ENCODE peak calls at places on chromosomes 11 and 22, in six cellular contexts. N is CD8-positive, alpha-beta memory T cell; X is thoracic aorta; W is EH; P is AG09309; Q is CD8-positive, alpha-beta T cell. L is an unnamed sample.

GRCh38 chr11:70454197-70454767 is 56.0 kb downstream of the CTTN start:
- DNase-seq in N (no peak), X (no peak), W (no peak), P (no peak), Q (no peak), L (peak; percentile 11)

GRCh38 chr11:75873417-75874148 is 58.6 kb downstream of the UVRAG start:
- DNase-seq in N (no peak), X (no peak), W (no peak), P (no peak), Q (no peak), L (no peak)

GRCh38 chr11:121240650-121241299 is 51.8 kb upstream of the SC5D start:
- DNase-seq in N (no peak), X (no peak), W (peak; percentile 20), P (peak; percentile 32), Q (no peak), L (peak; percentile 38)

GRCh38 chr11:93487032-93487483 is 56.1 kb downstream of the SMCO4 start:
- DNase-seq in N (no peak), X (no peak), W (no peak), P (no peak), Q (no peak), L (no peak)

GRCh38 chr11:35994421-35994820 is 50.6 kb downstream of the LDLRAD3 start:
- DNase-seq in N (no peak), X (no peak), W (no peak), P (no peak), Q (no peak), L (no peak)

GRCh38 chr11:19080579-19080993 is 20.1 kb upstream of the MRGPRX2 start:
- DNase-seq in N (no peak), X (no peak), W (peak; percentile 85), P (peak; percentile 32), Q (no peak), L (peak; percentile 66)

GRCh38 chr11:93524868-93525267 is 18.3 kb downstream of the SMCO4 start:
- DNase-seq in N (no peak), X (no peak), W (no peak), P (no peak), Q (no peak), L (no peak)

GRCh38 chr11:119709638-119710346 is 19.2 kb downstream of the NECTIN1 start:
- DNase-seq in N (no peak), X (no peak), W (peak; percentile 85), P (no peak), Q (no peak), L (peak; percentile 82)

GRCh38 chr11:125300791-125301218 is 136.3 kb downstream of the PKNOX2 start:
- DNase-seq in N (no peak), X (no peak), W (peak; percentile 87), P (peak; percentile 40), Q (no peak), L (peak; percentile 59)

GRCh38 chr22:23072035-23072910 is 2.0 kb downstream of the GNAZ start:
- DNase-seq in N (no peak), X (no peak), W (peak; percentile 93), P (peak; percentile 65), Q (no peak), L (no peak)

GRCh38 chr11:42631223-42631843 is 680.5 kb upstream of the API5 start:
- DNase-seq in N (no peak), X (no peak), W (peak; percentile 17), P (no peak), Q (no peak), L (no peak)

GRCh38 chr11:83628622-83629347 is 342.6 kb upstream of the CCDC90B start:
- DNase-seq in N (no peak), X (no peak), W (no peak), P (no peak), Q (no peak), L (no peak)

GRCh38 chr11:111905391-111905790 is 6.2 kb downstream of the CRYAB start:
- DNase-seq in N (no peak), X (no peak), W (peak; percentile 18), P (no peak), Q (no peak), L (no peak)

GRCh38 chr11:20114588-20114987 is 45.7 kb downstream of the DBX1 start:
- DNase-seq in N (no peak), X (no peak), W (peak; percentile 52), P (no peak), Q (no peak), L (no peak)

GRCh38 chr11:120208777-120209176 is 2.1 kb upstream of the OAF start:
- DNase-seq in N (no peak), X (no peak), W (peak; percentile 81), P (no peak), Q (no peak), L (peak; percentile 22)

GRCh38 chr11:18010977-18011586 is 1.8 kb downstream of the SERGEF start:
- DNase-seq in N (peak; percentile 25), X (no peak), W (no peak), P (no peak), Q (no peak), L (no peak)

GRCh38 chr11:69836401-69836800 is 17.2 kb upstream of the FGF3 start:
- DNase-seq in N (no peak), X (no peak), W (no peak), P (no peak), Q (no peak), L (no peak)

GRCh38 chr11:69034123-69034522 is 14.6 kb upstream of the TPCN2 start:
- DNase-seq in N (no peak), X (no peak), W (no peak), P (no peak), Q (no peak), L (no peak)

GRCh38 chr11:19398772-19399542 is 158.2 kb upstream of the E2F8 start:
- DNase-seq in N (no peak), X (no peak), W (peak; percentile 95), P (peak; percentile 91), Q (no peak), L (peak; percentile 13)

GRCh38 chr11:32006799-32007388 is 84.0 kb upstream of the RCN1 start:
- DNase-seq in N (no peak), X (no peak), W (peak; percentile 60), P (peak; percentile 7), Q (no peak), L (peak; percentile 38)

GRCh38 chr11:13955971-13956421 is 6.5 kb upstream of the SPON1 start:
- DNase-seq in N (peak; percentile 58), X (no peak), W (peak; percentile 69), P (peak; percentile 33), Q (peak; percentile 39), L (peak; percentile 63)

GRCh38 chr11:7903940-7904339 is 27.1 kb downstream of the OR10A6 start:
- DNase-seq in N (no peak), X (no peak), W (peak; percentile 11), P (no peak), Q (no peak), L (no peak)

GRCh38 chr11:59833602-59834001 is 11.7 kb downstream of the CBLIF start:
- DNase-seq in N (no peak), X (no peak), W (no peak), P (no peak), Q (no peak), L (no peak)

L was measured in astrocyte of the cerebellum.